ENCODE peak calls at places on chromosome 1, in five cellular contexts. J is kidney, O is cardiac muscle cell, G is AG09309, T is cardiac fibroblast. B is an unnamed sample.

GRCh38 chr1:244159646-244160045 is 108.6 kb downstream of the ZBTB18 start:
- DNase-seq in G (no peak), T (no peak), O (no peak), J (no peak), B (no peak)

GRCh38 chr1:95095833-95096217 is 21.3 kb upstream of the TLCD4 start:
- DNase-seq in T (peak), O (no peak), G (no peak), J (no peak), B (no peak)

GRCh38 chr1:26020941-26021646 is 481 bp upstream of the EXTL1 start:
- DNase-seq in G (no peak), J (no peak), T (no peak), O (no peak), B (no peak)

GRCh38 chr1:198495635-198496034 is 44.8 kb downstream of the ATP6V1G3 start:
- DNase-seq in J (no peak), G (no peak), T (no peak), O (no peak), B (no peak)

GRCh38 chr1:30697977-30698376 is 25.4 kb downstream of the MATN1 start:
- DNase-seq in O (peak), J (peak), G (peak), T (peak), B (no peak)

GRCh38 chr1:87045757-87046422 is 131.5 kb downstream of the HS2ST1 start:
- DNase-seq in G (no peak), O (no peak), T (no peak), J (no peak), B (no peak)

GRCh38 chr1:112905420-112906154 is 50.4 kb downstream of the SLC16A1 start:
- DNase-seq in G (no peak), T (no peak), O (no peak), J (no peak), B (no peak)

GRCh38 chr1:35592991-35593769 is 20.1 kb downstream of the TFAP2E start:
- DNase-seq in J (no peak), G (no peak), O (peak), T (no peak), B (no peak)

GRCh38 chr1:216566809-216567208 is 143.6 kb upstream of the USH2A start:
- DNase-seq in J (no peak), T (peak), G (no peak), O (no peak), B (no peak)

GRCh38 chr1:8745749-8746390 is 71.6 kb downstream of the RERE start:
- DNase-seq in J (no peak), T (no peak), O (no peak), G (no peak), B (no peak)

GRCh38 chr1:53197301-53198205 is 929 bp downstream of the CPT2 start:
- DNase-seq in J (no peak), T (no peak), O (peak), G (no peak), B (no peak)

GRCh38 chr1:108627951-108628350 is 32.9 kb downstream of the HENMT1 start:
- DNase-seq in T (no peak), O (no peak), G (no peak), J (no peak), B (no peak)

GRCh38 chr1:162136760-162137537 is 67.5 kb downstream of the NOS1AP start:
- DNase-seq in T (peak), J (no peak), O (no peak), G (peak), B (peak)

GRCh38 chr1:229112832-229113548 is 157.9 kb upstream of the RAB4A start:
- DNase-seq in G (no peak), T (no peak), O (no peak), J (no peak), B (no peak)

GRCh38 chr1:67194209-67194863 is 28.1 kb downstream of the IL23R start:
- DNase-seq in J (no peak), G (no peak), O (no peak), T (no peak), B (no peak)

GRCh38 chr1:224211262-224211962 is 28.4 kb downstream of the DEGS1 start:
- DNase-seq in J (no peak), O (peak), T (peak), G (peak), B (peak)

GRCh38 chr1:247281001-247281574 is 25.2 kb downstream of the VN1R5 start:
- DNase-seq in G (no peak), T (peak), J (no peak), O (no peak), B (no peak)

GRCh38 chr1:243471026-243471685 is 215.3 kb downstream of the SDCCAG8 start:
- DNase-seq in O (no peak), T (no peak), J (no peak), G (no peak), B (no peak)

GRCh38 chr1:181483084-181483559 is at the start of gene CACNA1E:
- DNase-seq in J (no peak), O (no peak), G (no peak), T (no peak), B (no peak)

GRCh38 chr1:58206749-58207148 is 339.8 kb downstream of the OMA1 start:
- DNase-seq in G (no peak), J (no peak), T (no peak), O (no peak), B (no peak)

GRCh38 chr1:8963940-8964339 is 18.3 kb downstream of the CA6 start:
- DNase-seq in G (no peak), O (no peak), J (no peak), T (no peak), B (no peak)

GRCh38 chr1:52416811-52417210 is 12.4 kb downstream of the PRPF38A start:
- DNase-seq in O (no peak), G (no peak), T (no peak), J (no peak), B (no peak)

GRCh38 chr1:30452925-30453324 is 270.5 kb downstream of the MATN1 start:
- DNase-seq in O (no peak), G (no peak), T (no peak), J (peak), B (no peak)

GRCh38 chr1:31238986-31239613 is 587 bp downstream of the NKAIN1 start:
- DNase-seq in T (peak), G (no peak), O (peak), J (peak), B (no peak)

GRCh38 chr1:107953551-107953950 is 11.4 kb downstream of the VAV3 start:
- DNase-seq in J (no peak), O (no peak), T (no peak), G (no peak), B (no peak)

GRCh38 chr1:65001238-65001792 is 35.0 kb upstream of the JAK1 start:
- DNase-seq in T (peak), G (peak), J (peak), O (peak), B (peak)

GRCh38 chr1:174031099-174031498 is 8.9 kb upstream of the RC3H1 start:
- DNase-seq in G (no peak), O (no peak), T (no peak), J (no peak), B (no peak)

GRCh38 chr1:243514927-243515326 is 259.1 kb downstream of the SDCCAG8 start:
- DNase-seq in G (no peak), O (no peak), J (no peak), T (no peak), B (no peak)

GRCh38 chr1:8090241-8090702 is 64.2 kb upstream of the ERRFI1 start:
- DNase-seq in G (peak), O (no peak), J (no peak), T (peak), B (peak)

GRCh38 chr1:30677471-30677870 is 45.9 kb downstream of the MATN1 start:
- DNase-seq in O (no peak), J (peak), G (no peak), T (no peak), B (no peak)

GRCh38 chr1:69648486-69648885 is 80.8 kb downstream of the LRRC7 start:
- DNase-seq in J (no peak), T (peak), G (no peak), O (no peak), B (peak)

GRCh38 chr1:88204111-88204510 is 480.0 kb upstream of the PKN2 start:
- DNase-seq in J (no peak), T (no peak), G (no peak), O (no peak), B (no peak)

GRCh38 chr1:154608522-154609294 is 722 bp upstream of the ADAR start:
- DNase-seq in G (no peak), O (peak), J (peak), T (peak), B (no peak)

GRCh38 chr1:232884262-232884661 is 66.1 kb upstream of the NTPCR start:
- DNase-seq in J (no peak), T (no peak), O (no peak), G (no peak), B (no peak)

GRCh38 chr1:59779949-59780348 is 34.8 kb upstream of the HOOK1 start:
- DNase-seq in J (no peak), O (no peak), G (no peak), T (no peak), B (no peak)
- H3K4me3 ChIP-seq in J (no peak), O (no peak), G (no peak), T (no peak), B (no peak)

GRCh38 chr1:214609692-214610091 is 6.7 kb downstream of the CENPF start:
- DNase-seq in O (no peak), G (no peak), T (no peak), J (no peak), B (no peak)

GRCh38 chr1:214603819-214604252 is 841 bp downstream of the CENPF start:
- DNase-seq in G (no peak), J (no peak), T (no peak), O (peak), B (no peak)

GRCh38 chr1:214602764-214603657 is at the start of gene CENPF:
- DNase-seq in G (peak), O (peak), J (peak), T (peak), B (peak)

GRCh38 chr1:214604543-214604942 is 1.5 kb downstream of the CENPF start:
- DNase-seq in J (no peak), G (no peak), O (no peak), T (peak), B (no peak)
- H3K4me3 ChIP-seq in J (no peak), G (peak), O (peak), T (no peak), B (peak)

GRCh38 chr1:234309598-234310459 is 63.4 kb upstream of the COA6 start:
- DNase-seq in O (peak), G (no peak), T (peak), J (no peak), B (no peak)
- H3K4me3 ChIP-seq in O (no peak), G (peak), T (no peak), J (no peak), B (peak)

DNA sequence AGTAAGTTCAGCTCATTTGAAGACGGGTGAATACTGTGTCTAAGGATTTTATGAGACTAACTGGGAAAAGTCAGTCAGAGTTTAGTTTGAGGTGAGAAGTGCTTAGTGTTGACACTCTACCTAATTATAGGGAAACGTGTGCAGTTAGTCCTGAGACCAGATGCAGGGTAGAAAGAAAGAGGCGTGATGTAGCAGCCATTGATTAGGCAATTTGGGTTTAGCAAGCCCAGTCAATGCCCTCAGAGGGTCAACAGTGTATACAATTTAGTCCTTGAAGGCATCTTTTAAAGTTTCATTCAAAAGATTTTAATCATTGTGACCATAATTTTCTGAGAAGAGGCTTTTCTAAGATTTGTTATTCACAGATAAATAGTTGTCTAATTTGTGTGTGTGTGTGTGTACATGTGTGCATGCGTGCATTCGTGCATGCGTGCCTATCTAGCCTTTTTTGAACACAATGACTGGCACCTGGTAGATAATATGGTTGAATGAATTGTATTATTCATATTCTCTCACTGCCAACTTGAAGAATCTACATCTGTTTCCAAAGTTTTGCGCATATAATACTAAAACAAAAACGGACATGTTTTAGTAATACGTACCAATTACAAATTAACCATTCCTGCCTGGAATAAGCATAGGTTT is 332.9 kb downstream of the SRGAP2C start:
- DNase-seq in J (no peak), O (no peak), G (no peak), T (no peak), B (no peak)
- H3K4me3 ChIP-seq in J (no peak), O (no peak), G (no peak), T (no peak), B (no peak)

DNA sequence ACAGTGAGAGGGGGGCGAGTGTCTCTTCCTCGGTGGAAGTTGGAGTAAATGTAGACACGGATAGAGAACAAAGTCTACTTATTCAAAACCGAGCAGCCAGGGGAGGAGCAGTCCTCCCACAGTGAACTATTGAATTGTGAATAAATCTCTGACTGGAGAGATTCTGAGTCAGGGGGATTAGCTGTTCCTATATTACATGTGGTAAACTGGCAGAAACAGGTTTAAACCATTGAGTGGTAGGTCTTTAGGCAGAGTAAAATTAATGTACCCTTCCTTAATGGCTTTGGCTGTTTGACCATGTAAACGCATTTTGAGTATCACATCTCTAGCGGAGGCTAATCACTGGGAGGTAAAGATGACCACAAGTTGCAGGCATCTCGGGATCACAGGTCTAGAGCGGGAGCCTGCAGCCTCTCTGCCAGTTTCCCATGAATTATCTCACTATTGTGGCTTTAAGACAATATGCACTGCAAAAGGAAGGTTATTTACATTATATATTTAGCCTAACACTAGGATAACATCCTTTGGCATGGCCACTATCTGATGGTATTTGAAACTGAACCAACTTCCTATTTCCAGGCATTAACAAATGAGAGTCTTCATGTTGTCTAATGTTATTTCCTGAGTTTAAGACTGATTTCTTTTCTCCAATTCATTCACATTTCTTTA is 7.9 kb upstream of the DISC1 start:
- DNase-seq in O (no peak), G (no peak), J (no peak), T (no peak), B (no peak)
- H3K4me3 ChIP-seq in O (no peak), G (no peak), J (no peak), T (no peak), B (no peak)

DNA sequence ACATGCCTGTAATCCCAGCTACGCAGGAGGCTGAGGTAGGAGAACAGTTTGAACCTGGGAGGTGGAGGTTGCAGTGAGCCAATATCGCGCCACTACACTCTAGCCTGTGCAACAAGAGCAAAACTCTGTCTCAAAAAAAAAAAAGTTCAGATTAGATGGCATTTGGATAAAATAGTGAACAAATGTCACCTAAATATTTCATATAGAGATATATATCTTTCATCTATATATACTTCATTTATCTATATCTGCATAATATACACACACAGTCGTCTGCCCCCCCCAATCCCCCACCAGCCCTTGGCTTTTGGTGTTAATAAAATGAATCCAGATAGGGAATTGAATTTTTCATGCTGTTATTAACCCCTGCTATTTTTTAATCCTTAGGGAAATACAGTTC is 5.0 kb downstream of the PPP1R15B start:
- DNase-seq in O (no peak), J (no peak), T (no peak), G (no peak), B (no peak)
- H3K4me3 ChIP-seq in O (peak), J (peak), T (peak), G (peak), B (peak)

GRCh38 chr1:39214714-39214997 is 10.2 kb downstream of the MACF1 start:
- DNase-seq in G (no peak), T (no peak), O (no peak), J (no peak), B (no peak)
- H3K4me3 ChIP-seq in G (no peak), T (no peak), O (peak), J (no peak), B (no peak)

DNA sequence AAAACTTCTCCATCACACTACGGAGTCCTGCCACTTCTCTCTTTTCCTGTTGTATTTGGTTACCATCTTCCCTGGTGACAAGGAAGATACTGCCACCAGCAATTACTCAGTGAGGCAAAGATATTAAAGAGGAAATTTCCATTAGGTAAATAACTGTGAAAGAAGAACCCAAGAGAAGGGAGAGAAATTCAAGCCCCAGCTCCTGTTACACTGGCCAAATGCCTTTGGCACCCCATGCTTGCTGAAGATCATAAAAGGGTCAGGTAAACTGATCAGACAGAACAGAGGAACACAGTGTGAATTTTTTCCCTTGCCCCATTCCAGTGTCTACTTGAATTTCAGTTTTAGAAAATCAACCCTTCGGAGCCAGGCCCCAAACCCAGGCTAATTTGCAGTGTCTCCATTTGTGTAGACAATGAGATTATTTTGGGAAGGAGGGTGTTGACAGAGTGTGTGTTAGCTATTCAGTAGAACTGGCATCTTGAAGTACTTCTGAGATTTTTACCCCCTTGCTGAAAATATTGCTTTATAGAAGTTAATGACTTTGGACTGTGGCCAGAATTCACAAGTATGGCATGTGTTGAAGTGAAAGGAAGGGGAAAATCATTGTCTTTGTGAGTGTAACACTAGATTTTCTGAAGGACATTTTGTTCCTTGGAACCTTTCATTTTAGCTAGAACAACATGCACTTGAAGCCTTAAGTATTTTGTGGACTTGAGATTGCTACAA is 167.0 kb downstream of the DHRS3 start:
- DNase-seq in G (no peak), O (peak), J (no peak), T (no peak), B (no peak)
- H3K4me3 ChIP-seq in G (no peak), O (no peak), J (no peak), T (no peak), B (no peak)